ENCODE peak calls at places on chromosome 4, in seven cellular contexts. V, K, T, H, N, E and J are unnamed samples.

GRCh38 chr4:98555798-98556445 is 102.5 kb downstream of the TSPAN5 start:
- DNase-seq in N (no peak), T (no peak), V (peak; percentile 49), H (no peak), E (no peak), K (no peak), J (no peak)

GRCh38 chr4:28350485-28350884 is 1489.8 kb downstream of the STIM2 start:
- DNase-seq in T (no peak), H (peak; percentile 53), V (peak; percentile 72), N (no peak), E (no peak), K (no peak), J (no peak)

GRCh38 chr4:71136071-71136470 is 142.6 kb downstream of the DCK start:
- DNase-seq in V (no peak), H (no peak), E (no peak), T (peak; percentile 91), N (no peak), K (no peak), J (no peak)

GRCh38 chr4:80694178-80694577 is 336.3 kb upstream of the BMP3 start:
- DNase-seq in K (no peak), H (no peak), N (no peak), V (no peak), T (peak; percentile 40), E (no peak), J (no peak)

GRCh38 chr4:187668683-187669082 is 326.9 kb upstream of the ZFP42 start:
- DNase-seq in N (no peak), H (peak; percentile 84), K (no peak), T (no peak), V (peak; percentile 83), E (no peak), J (no peak)

GRCh38 chr4:145075742-145076472 is 22.1 kb downstream of the ANAPC10 start:
- DNase-seq in N (no peak), K (no peak), E (no peak), V (no peak), T (no peak), H (no peak), J (no peak)

GRCh38 chr4:110033994-110034393 is 121.3 kb downstream of the EGF start:
- DNase-seq in T (no peak), H (no peak), E (no peak), V (no peak), N (no peak), K (no peak), J (no peak)

GRCh38 chr4:2791518-2792395 is 1.1 kb upstream of the SH3BP2 start:
- DNase-seq in N (no peak), H (no peak), T (no peak), V (no peak), E (no peak), K (no peak), J (no peak)

GRCh38 chr4:10083861-10084641 is 32.5 kb downstream of the WDR1 start:
- DNase-seq in K (no peak), E (no peak), N (no peak), V (no peak), H (no peak), T (no peak), J (no peak)

GRCh38 chr4:15947684-15948083 is 9.1 kb upstream of the FGFBP1 start:
- DNase-seq in E (no peak), N (no peak), T (no peak), K (no peak), V (no peak), H (no peak), J (no peak)

GRCh38 chr4:183300070-183300469 is 20.0 kb downstream of the CLDN22 start:
- DNase-seq in H (peak; percentile 35), N (no peak), V (peak; percentile 75), E (no peak), K (no peak), T (no peak), J (peak; percentile 54)

GRCh38 chr4:37803348-37803973 is 23.0 kb upstream of the PGM2 start:
- DNase-seq in H (peak; percentile 65), N (no peak), T (peak; percentile 60), E (no peak), V (peak; percentile 63), K (no peak), J (peak; percentile 53)

GRCh38 chr4:70746179-70746839 is 24.5 kb downstream of the RUFY3 start:
- DNase-seq in N (no peak), K (no peak), T (peak; percentile 75), V (peak; percentile 70), E (no peak), H (peak; percentile 79), J (no peak)

GRCh38 chr4:1039493-1040343 is 28.3 kb downstream of the FGFRL1 start:
- DNase-seq in T (peak; percentile 37), H (peak; percentile 56), E (no peak), V (peak; percentile 32), K (no peak), N (no peak), J (peak; percentile 39)

DNA sequence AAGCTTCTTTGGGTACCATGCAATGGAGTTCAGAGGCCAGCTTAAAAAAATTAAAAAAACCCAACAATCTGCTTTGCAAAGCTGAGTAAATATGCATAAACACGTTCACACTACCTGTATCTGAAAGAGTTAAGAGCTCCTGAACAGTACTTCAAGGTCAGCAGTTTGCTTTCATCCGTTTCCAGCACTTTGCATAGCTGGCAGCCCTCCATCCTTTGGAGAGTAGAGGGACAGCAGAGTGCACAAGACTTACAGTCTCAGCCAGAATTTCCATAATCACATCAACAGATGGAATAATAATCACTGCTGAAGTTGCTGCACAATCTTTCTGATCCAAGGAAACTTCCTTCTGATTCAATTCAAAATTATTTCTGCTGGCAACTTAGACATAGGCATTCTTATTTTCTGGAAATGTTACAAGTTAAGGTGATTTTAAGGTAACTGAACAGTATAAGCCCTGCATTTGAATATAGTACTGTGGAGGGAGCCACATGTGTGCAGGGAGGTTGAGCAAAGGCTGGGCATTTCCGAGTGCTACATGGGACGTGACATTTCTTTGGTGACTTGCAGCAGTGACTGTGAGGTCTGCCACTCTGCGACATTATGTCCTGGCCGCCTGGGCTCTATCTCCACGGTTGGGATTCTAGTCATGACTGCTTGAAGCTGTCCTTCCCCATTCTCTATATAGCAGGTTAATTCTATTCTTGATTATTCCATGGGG is 73.5 kb upstream of the EMCN start:
- DNase-seq in N (no peak), T (no peak), H (no peak), V (no peak), K (no peak), E (no peak), J (no peak)
- H2AK5ac ChIP-seq in N (no peak overlapping the region), T (no peak overlapping the region), H (no peak overlapping the region), V (no peak overlapping the region), K (no peak overlapping the region), E (no peak overlapping the region), J (no peak overlapping the region)

DNA sequence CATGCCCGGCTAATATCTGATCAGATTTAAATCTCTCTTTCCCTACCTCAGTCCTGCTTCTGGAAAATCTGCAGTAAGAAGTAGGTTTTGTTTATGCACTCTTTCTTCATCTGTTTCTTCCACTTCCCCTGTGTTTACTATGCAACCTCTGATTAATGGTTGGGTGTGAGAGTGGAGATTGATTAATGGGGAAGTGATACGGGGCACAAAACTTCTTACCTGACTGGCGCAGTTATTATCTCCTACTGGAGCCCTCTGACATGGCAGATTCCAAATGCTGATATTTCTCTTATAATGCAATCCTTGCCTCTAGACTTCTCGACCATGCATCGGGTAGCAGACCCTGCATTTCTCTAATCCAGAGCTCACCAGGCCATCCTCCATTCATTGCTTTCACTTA is 60.2 kb upstream of the HPGD start:
- DNase-seq in N (no peak), K (no peak), T (no peak), E (no peak), H (no peak), V (no peak), J (no peak)
- H4K8ac ChIP-seq in N (no peak overlapping the region), K (no peak overlapping the region), T (no peak overlapping the region), E (no peak overlapping the region), H (no peak overlapping the region), V (no peak overlapping the region), J (no peak overlapping the region)

DNA sequence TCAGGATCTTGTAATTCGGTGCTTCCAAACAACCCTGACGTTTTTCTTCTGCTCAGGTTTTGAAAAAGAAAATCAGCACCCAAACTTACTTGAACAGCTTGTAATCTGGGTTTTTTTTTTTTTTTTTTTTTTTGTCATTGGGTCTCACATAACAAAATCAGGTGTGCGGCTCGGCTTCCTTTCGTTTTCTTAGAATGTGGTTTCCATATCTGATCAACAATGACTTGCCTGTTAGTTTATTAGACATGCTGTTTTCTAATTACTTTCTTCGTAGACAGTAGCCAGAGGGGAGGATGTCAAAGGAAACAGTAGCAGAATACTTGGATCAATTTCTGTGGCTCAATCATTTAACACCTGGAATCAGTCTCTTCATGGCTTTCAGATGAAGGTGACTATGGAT is 890 bp upstream of the FREM3 start:
- DNase-seq in H (no peak), N (no peak), K (no peak), E (no peak), T (no peak), V (no peak), J (no peak)
- H2AK5ac ChIP-seq in H (no peak overlapping the region), N (no peak overlapping the region), K (no peak overlapping the region), E (no peak overlapping the region), T (no peak overlapping the region), V (no peak overlapping the region), J (no peak overlapping the region)

DNA sequence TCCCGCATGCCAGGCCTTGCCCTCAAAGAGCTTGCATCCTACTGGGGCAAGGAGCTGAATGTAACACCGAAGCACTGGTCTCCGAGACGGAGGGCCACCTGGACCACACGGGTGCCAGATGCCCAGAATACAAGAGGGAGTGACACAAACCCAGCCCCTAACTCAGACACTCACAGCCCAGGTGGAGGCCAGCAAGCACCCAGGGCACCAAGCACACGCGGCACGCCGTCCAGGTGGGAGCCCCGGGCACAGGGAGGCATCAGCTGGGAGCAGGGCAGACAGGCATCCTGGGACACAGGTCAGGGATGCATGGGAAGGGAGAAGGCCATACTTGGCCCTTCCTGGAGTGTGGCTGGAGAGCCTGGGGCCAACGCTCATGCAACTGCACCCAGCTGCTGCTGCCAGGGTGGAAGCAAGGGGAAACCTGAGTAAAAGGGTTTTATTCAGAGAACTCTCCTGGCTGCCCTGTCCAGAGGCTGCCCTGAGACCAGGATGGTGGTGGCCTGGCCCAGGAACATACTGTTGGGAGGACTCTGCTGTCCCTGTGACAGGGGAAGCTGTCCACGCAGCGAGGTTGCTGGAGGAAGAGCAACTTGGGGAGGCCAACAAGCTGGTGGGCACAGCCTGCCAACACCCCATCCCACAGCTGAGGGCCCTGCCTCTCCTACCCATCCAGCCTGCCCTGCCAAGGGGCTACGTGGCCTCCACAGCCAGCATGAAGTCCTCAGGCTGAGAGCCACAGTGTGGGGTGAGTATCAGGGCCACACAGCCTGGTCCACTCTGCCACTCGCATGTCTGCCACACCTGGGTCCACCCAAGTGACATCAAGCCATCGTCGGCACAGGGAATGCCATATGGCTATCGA is 22.2 kb upstream of the PPP2R2C start:
- DNase-seq in N (no peak), T (no peak), E (no peak), V (no peak), K (peak; percentile 22), H (no peak), J (no peak)
- H4K8ac ChIP-seq in N (no peak overlapping the region), T (no peak overlapping the region), E (peak overlapping the region; percentile 93), V (no peak overlapping the region), K (no peak overlapping the region), H (no peak overlapping the region), J (no peak overlapping the region)